ENCODE peak calls at places on chromosomes 7 and 10, in seven cellular contexts. P, J, R, W, H, V and Y are unnamed samples.

GRCh38 chr10:57320416-57320815 is 947.3 kb downstream of the IPMK start:
- DNase-seq in P (no peak), J (no peak), R (no peak), W (no peak), H (no peak), V (no peak), Y (no peak)

GRCh38 chr7:42457663-42458062 is 220.7 kb upstream of the GLI3 start:
- DNase-seq in P (no peak), J (no peak), R (no peak), W (no peak), H (no peak), V (no peak), Y (no peak)

GRCh38 chr7:98840096-98840495 is 29.7 kb downstream of the TMEM130 start:
- DNase-seq in P (no peak), J (no peak), R (no peak), W (no peak), H (no peak), V (no peak), Y (no peak)

GRCh38 chr7:91519241-91520200 is 255.3 kb downstream of the FZD1 start:
- DNase-seq in P (no peak), J (no peak), R (no peak), W (peak), H (no peak), V (no peak), Y (no peak)

GRCh38 chr7:36264123-36264916 is 111.3 kb downstream of the EEPD1 start:
- DNase-seq in P (no peak), J (no peak), R (no peak), W (no peak), H (no peak), V (no peak), Y (peak)

GRCh38 chr10:86086418-86086817 is 280.2 kb downstream of the GRID1 start:
- DNase-seq in P (no peak), J (no peak), R (no peak), W (no peak), H (no peak), V (peak), Y (no peak)

GRCh38 chr10:8556321-8556720 is 501.8 kb downstream of the GATA3 start:
- DNase-seq in P (no peak), J (no peak), R (no peak), W (no peak), H (no peak), V (no peak), Y (no peak)

GRCh38 chr7:128809363-128809762 is 17.6 kb downstream of the CCDC136 start:
- DNase-seq in P (no peak), J (no peak), R (no peak), W (no peak), H (no peak), V (no peak), Y (no peak)

GRCh38 chr7:116524609-116525297 is at the start of gene CAV1:
- DNase-seq in P (no peak), J (no peak), R (peak), W (peak), H (peak), V (peak), Y (peak)

GRCh38 chr7:43929529-43930457 is 3.6 kb downstream of the UBE2D4 start:
- DNase-seq in P (no peak), J (no peak), R (no peak), W (no peak), H (no peak), V (no peak), Y (no peak)

GRCh38 chr10:11145498-11145855 is 127.8 kb downstream of the CELF2 start:
- DNase-seq in P (peak), J (no peak), R (no peak), W (peak), H (no peak), V (no peak), Y (peak)

GRCh38 chr7:90574136-90574819 is 21.8 kb upstream of the CDK14 start:
- DNase-seq in P (no peak), J (no peak), R (no peak), W (peak), H (no peak), V (no peak), Y (peak)

GRCh38 chr10:101777085-101777856 is 1.4 kb upstream of the FGF8 start:
- DNase-seq in P (no peak), J (no peak), R (peak), W (no peak), H (no peak), V (peak), Y (no peak)

GRCh38 chr10:15476337-15476736 is 105.2 kb upstream of the FAM171A1 start:
- DNase-seq in P (no peak), J (no peak), R (no peak), W (no peak), H (no peak), V (no peak), Y (no peak)

GRCh38 chr10:126234630-126235029 is 153.6 kb downstream of the ADAM12 start:
- DNase-seq in P (no peak), J (no peak), R (no peak), W (no peak), H (no peak), V (no peak), Y (no peak)

GRCh38 chr10:59340279-59340678 is 22.1 kb downstream of the FAM13C start:
- DNase-seq in P (no peak), J (no peak), R (no peak), W (no peak), H (no peak), V (no peak), Y (no peak)

GRCh38 chr10:53314856-53315255 is 542.3 kb upstream of the MBL2 start:
- DNase-seq in P (no peak), J (no peak), R (peak), W (peak), H (no peak), V (no peak), Y (no peak)

GRCh38 chr7:6306471-6306870 is 34.0 kb upstream of the CYTH3 start:
- DNase-seq in P (no peak), J (no peak), R (peak), W (peak), H (no peak), V (no peak), Y (no peak)

GRCh38 chr10:72740526-72740925 is 48.6 kb downstream of the MCU start:
- DNase-seq in P (no peak), J (no peak), R (peak), W (peak), H (no peak), V (no peak), Y (peak)

GRCh38 chr7:135414850-135415439 is 95.0 kb downstream of the CNOT4 start:
- DNase-seq in P (no peak), J (no peak), R (peak), W (peak), H (no peak), V (no peak), Y (peak)

GRCh38 chr10:132283604-132284382 is 24.0 kb downstream of the STK32C start:
- DNase-seq in P (no peak), J (peak), R (no peak), W (no peak), H (no peak), V (no peak), Y (no peak)

GRCh38 chr7:143882020-143882610 is 19.9 kb downstream of the TCAF1 start:
- DNase-seq in P (no peak), J (peak), R (peak), W (peak), H (peak), V (peak), Y (peak)

GRCh38 chr7:27168265-27168947 is 3.1 kb upstream of the HOXA9 start:
- DNase-seq in P (no peak), J (no peak), R (no peak), W (no peak), H (peak), V (no peak), Y (no peak)

GRCh38 chr7:70595741-70596574 is 536.0 kb upstream of the GALNT17 start:
- DNase-seq in P (peak), J (peak), R (peak), W (no peak), H (no peak), V (no peak), Y (no peak)

GRCh38 chr10:71211053-71211452 is 1.3 kb upstream of the UNC5B start:
- DNase-seq in P (no peak), J (no peak), R (no peak), W (no peak), H (no peak), V (no peak), Y (no peak)

GRCh38 chr10:113126506-113127192 is 176.6 kb downstream of the TCF7L2 start:
- DNase-seq in P (peak), J (peak), R (peak), W (peak), H (peak), V (no peak), Y (peak)

GRCh38 chr7:148507741-148508285 is 82.8 kb upstream of the C7orf33 start:
- DNase-seq in P (no peak), J (no peak), R (no peak), W (no peak), H (no peak), V (no peak), Y (no peak)

GRCh38 chr10:88389456-88389855 is 193.7 kb downstream of the RNLS start:
- DNase-seq in P (no peak), J (peak), R (no peak), W (peak), H (peak), V (no peak), Y (no peak)